ENCODE peak calls at places on chromosome 19, in ten cellular contexts. One of them, this sample, is unnamed.

GRCh38 chr19:571127-571974 is 1.0 kb upstream of the BSG start:
- DNase-seq in Caco-2: peak
- DNase-seq in T-cell: no peak
- DNase-seq in NCI-H1417: peak
- DNase-seq in HS-5: no peak
- DNase-seq in Right ventricle myocardium superior: peak
- DNase-seq in stimulated activated naive CD4-positive, alpha-beta T cell: peak
- DNase-seq in cardiac muscle cell: peak
- DNase-seq in activated CD8-positive, alpha-beta T cell treated with anti-CD3 and anti-CD28 coated beads for 36 hours: peak
- DNase-seq in T-helper 17 cell: peak
- DNase-seq in this sample: no peak

GRCh38 chr19:46408611-46409039 is 4.7 kb downstream of the CCDC8 start:
- DNase-seq in Caco-2: no peak
- DNase-seq in T-cell: no peak
- DNase-seq in NCI-H1417: peak
- DNase-seq in HS-5: no peak
- DNase-seq in Right ventricle myocardium superior: peak
- DNase-seq in stimulated activated naive CD4-positive, alpha-beta T cell: no peak
- DNase-seq in cardiac muscle cell: peak
- DNase-seq in activated CD8-positive, alpha-beta T cell treated with anti-CD3 and anti-CD28 coated beads for 36 hours: no peak
- DNase-seq in T-helper 17 cell: no peak
- DNase-seq in this sample: peak

GRCh38 chr19:50510700-50511068 is 307 bp downstream of the JOSD2 start:
- DNase-seq in Caco-2: no peak
- DNase-seq in T-cell: no peak
- DNase-seq in NCI-H1417: no peak
- DNase-seq in HS-5: no peak
- DNase-seq in Right ventricle myocardium superior: no peak
- DNase-seq in stimulated activated naive CD4-positive, alpha-beta T cell: no peak
- DNase-seq in cardiac muscle cell: no peak
- DNase-seq in activated CD8-positive, alpha-beta T cell treated with anti-CD3 and anti-CD28 coated beads for 36 hours: no peak
- DNase-seq in T-helper 17 cell: no peak
- DNase-seq in this sample: no peak

GRCh38 chr19:20969498-20969897 is 46.4 kb downstream of the ZNF85 start:
- DNase-seq in Caco-2: no peak
- DNase-seq in T-cell: no peak
- DNase-seq in NCI-H1417: no peak
- DNase-seq in HS-5: no peak
- DNase-seq in Right ventricle myocardium superior: no peak
- DNase-seq in stimulated activated naive CD4-positive, alpha-beta T cell: no peak
- DNase-seq in cardiac muscle cell: no peak
- DNase-seq in activated CD8-positive, alpha-beta T cell treated with anti-CD3 and anti-CD28 coated beads for 36 hours: no peak
- DNase-seq in T-helper 17 cell: no peak
- DNase-seq in this sample: no peak

GRCh38 chr19:14770944-14771839 is 7.2 kb downstream of the ADGRE2 start:
- DNase-seq in Caco-2: no peak
- DNase-seq in T-cell: no peak
- DNase-seq in NCI-H1417: no peak
- DNase-seq in HS-5: no peak
- DNase-seq in Right ventricle myocardium superior: no peak
- DNase-seq in stimulated activated naive CD4-positive, alpha-beta T cell: no peak
- DNase-seq in cardiac muscle cell: no peak
- DNase-seq in activated CD8-positive, alpha-beta T cell treated with anti-CD3 and anti-CD28 coated beads for 36 hours: no peak
- DNase-seq in T-helper 17 cell: no peak
- DNase-seq in this sample: no peak

GRCh38 chr19:45954132-45954531 is 19.5 kb downstream of the NOVA2 start:
- DNase-seq in Caco-2: no peak
- DNase-seq in T-cell: no peak
- DNase-seq in NCI-H1417: peak
- DNase-seq in HS-5: no peak
- DNase-seq in Right ventricle myocardium superior: no peak
- DNase-seq in stimulated activated naive CD4-positive, alpha-beta T cell: no peak
- DNase-seq in cardiac muscle cell: no peak
- DNase-seq in activated CD8-positive, alpha-beta T cell treated with anti-CD3 and anti-CD28 coated beads for 36 hours: no peak
- DNase-seq in T-helper 17 cell: no peak
- DNase-seq in this sample: no peak

GRCh38 chr19:56712609-56713008 is 41.1 kb upstream of the ZNF835 start:
- DNase-seq in Caco-2: no peak
- DNase-seq in T-cell: no peak
- DNase-seq in NCI-H1417: no peak
- DNase-seq in HS-5: no peak
- DNase-seq in Right ventricle myocardium superior: no peak
- DNase-seq in stimulated activated naive CD4-positive, alpha-beta T cell: no peak
- DNase-seq in cardiac muscle cell: no peak
- DNase-seq in activated CD8-positive, alpha-beta T cell treated with anti-CD3 and anti-CD28 coated beads for 36 hours: no peak
- DNase-seq in T-helper 17 cell: no peak
- DNase-seq in this sample: no peak

GRCh38 chr19:18646535-18647370 is 9.9 kb downstream of the KLHL26 start:
- DNase-seq in Caco-2: no peak
- DNase-seq in T-cell: no peak
- DNase-seq in NCI-H1417: no peak
- DNase-seq in HS-5: no peak
- DNase-seq in Right ventricle myocardium superior: no peak
- DNase-seq in stimulated activated naive CD4-positive, alpha-beta T cell: no peak
- DNase-seq in cardiac muscle cell: no peak
- DNase-seq in activated CD8-positive, alpha-beta T cell treated with anti-CD3 and anti-CD28 coated beads for 36 hours: no peak
- DNase-seq in T-helper 17 cell: no peak
- DNase-seq in this sample: no peak

GRCh38 chr19:50925734-50926133 is 14.5 kb upstream of the KLK4 start:
- DNase-seq in Caco-2: no peak
- DNase-seq in T-cell: no peak
- DNase-seq in NCI-H1417: no peak
- DNase-seq in HS-5: no peak
- DNase-seq in Right ventricle myocardium superior: no peak
- DNase-seq in stimulated activated naive CD4-positive, alpha-beta T cell: no peak
- DNase-seq in cardiac muscle cell: no peak
- DNase-seq in activated CD8-positive, alpha-beta T cell treated with anti-CD3 and anti-CD28 coated beads for 36 hours: no peak
- DNase-seq in T-helper 17 cell: no peak
- DNase-seq in this sample: no peak

GRCh38 chr19:1844536-1845515 is 3.5 kb downstream of the REXO1 start:
- DNase-seq in Caco-2: no peak
- DNase-seq in T-cell: no peak
- DNase-seq in NCI-H1417: no peak
- DNase-seq in HS-5: no peak
- DNase-seq in Right ventricle myocardium superior: no peak
- DNase-seq in stimulated activated naive CD4-positive, alpha-beta T cell: no peak
- DNase-seq in cardiac muscle cell: no peak
- DNase-seq in activated CD8-positive, alpha-beta T cell treated with anti-CD3 and anti-CD28 coated beads for 36 hours: no peak
- DNase-seq in T-helper 17 cell: no peak
- DNase-seq in this sample: no peak

GRCh38 chr19:5891938-5892771 is 11.4 kb downstream of the NDUFA11 start:
- DNase-seq in Caco-2: peak
- DNase-seq in T-cell: no peak
- DNase-seq in NCI-H1417: no peak
- DNase-seq in HS-5: no peak
- DNase-seq in Right ventricle myocardium superior: peak
- DNase-seq in stimulated activated naive CD4-positive, alpha-beta T cell: no peak
- DNase-seq in cardiac muscle cell: peak
- DNase-seq in activated CD8-positive, alpha-beta T cell treated with anti-CD3 and anti-CD28 coated beads for 36 hours: peak
- DNase-seq in T-helper 17 cell: no peak
- DNase-seq in this sample: peak

GRCh38 chr19:9877775-9878510 is 42.8 kb downstream of the PIN1 start:
- DNase-seq in Caco-2: no peak
- DNase-seq in T-cell: no peak
- DNase-seq in NCI-H1417: no peak
- DNase-seq in HS-5: peak
- DNase-seq in Right ventricle myocardium superior: no peak
- DNase-seq in stimulated activated naive CD4-positive, alpha-beta T cell: no peak
- DNase-seq in cardiac muscle cell: no peak
- DNase-seq in activated CD8-positive, alpha-beta T cell treated with anti-CD3 and anti-CD28 coated beads for 36 hours: no peak
- DNase-seq in T-helper 17 cell: no peak
- DNase-seq in this sample: no peak

GRCh38 chr19:4506449-4507149 is 11.7 kb downstream of the PLIN4 start:
- DNase-seq in Caco-2: no peak
- DNase-seq in T-cell: no peak
- DNase-seq in NCI-H1417: no peak
- DNase-seq in HS-5: peak
- DNase-seq in Right ventricle myocardium superior: peak
- DNase-seq in stimulated activated naive CD4-positive, alpha-beta T cell: no peak
- DNase-seq in cardiac muscle cell: no peak
- DNase-seq in activated CD8-positive, alpha-beta T cell treated with anti-CD3 and anti-CD28 coated beads for 36 hours: peak
- DNase-seq in T-helper 17 cell: no peak
- DNase-seq in this sample: no peak

This sample was measured in heart right ventricle.